ENCODE peak calls at places on chromosomes 11 and 22, in five cellular contexts. C, H, U, O and K are unnamed samples. For H3K4me1, the result is how much of the 10 kb centered on the place peaks cover.

GRCh38 chr11:62925308-62925707 is 4.1 kb upstream of the CHRM1 start:
- DNase-seq in C (no peak), H (no peak), U (no peak), O (no peak), K (no peak)

GRCh38 chr22:30305519-30305905 is 16.2 kb upstream of the CASTOR1 start:
- DNase-seq in C (no peak), H (peak), U (peak), O (peak), K (no peak)

GRCh38 chr11:47980093-47980906 is at the start of gene PTPRJ:
- DNase-seq in C (peak), H (peak), U (peak), O (peak), K (peak)

GRCh38 chr11:27860811-27861210 is 160.6 kb upstream of the BDNF start:
- DNase-seq in C (no peak), H (no peak), U (no peak), O (no peak), K (no peak)

GRCh38 chr11:13249992-13250391 is 27.6 kb upstream of the BMAL1 start:
- DNase-seq in C (peak), H (no peak), U (peak), O (no peak), K (peak)

GRCh38 chr11:66070604-66071325 is 693 bp downstream of the PACS1 start:
- DNase-seq in C (no peak), H (no peak), U (peak), O (peak), K (peak)

GRCh38 chr11:72245232-72245816 is 1.3 kb upstream of the PHOX2A start:
- DNase-seq in C (no peak), H (no peak), U (no peak), O (no peak), K (no peak)

GRCh38 chr22:24833881-24834495 is 28.0 kb downstream of the SGSM1 start:
- DNase-seq in C (no peak), H (no peak), U (no peak), O (no peak), K (no peak)

GRCh38 chr11:64960719-64961118 is 11.2 kb downstream of the MAJIN start:
- DNase-seq in C (no peak), H (no peak), U (no peak), O (no peak), K (peak)

GRCh38 chr22:39117585-39118191 is 20.6 kb downstream of the APOBEC3H start:
- DNase-seq in C (peak), H (peak), U (peak), O (no peak), K (peak)

GRCh38 chr11:112249871-112250590 is 10.6 kb downstream of the PLET1 start:
- DNase-seq in C (no peak), H (no peak), U (no peak), O (no peak), K (no peak)

GRCh38 chr11:36258730-36259360 is 30.4 kb downstream of the COMMD9 start:
- DNase-seq in C (peak), H (no peak), U (peak), O (peak), K (peak)

GRCh38 chr22:48746789-48747425 is 1080.8 kb downstream of the BRD1 start:
- DNase-seq in C (no peak), H (no peak), U (no peak), O (no peak), K (no peak)

GRCh38 chr11:8744423-8744822 is 61.8 kb downstream of the RPL27A start:
- DNase-seq in C (no peak), H (no peak), U (no peak), O (no peak), K (peak)

GRCh38 chr11:67274768-67275605 is 8.7 kb downstream of the GRK2 start:
- DNase-seq in C (no peak), H (no peak), U (no peak), O (peak), K (no peak)

GRCh38 chr22:29780781-29781676 is 13.9 kb downstream of the UQCR10 start:
- DNase-seq in C (no peak), H (no peak), U (no peak), O (no peak), K (peak)

GRCh38 chr22:41725510-41726110 is 26.3 kb downstream of the MEI1 start:
- DNase-seq in C (peak), H (no peak), U (no peak), O (no peak), K (no peak)

GRCh38 chr11:77580712-77581337 is 8.9 kb upstream of the AQP11 start:
- DNase-seq in C (peak), H (no peak), U (no peak), O (no peak), K (peak)

GRCh38 chr11:12692238-12693074 is 18.2 kb downstream of the TEAD1 start:
- DNase-seq in C (peak), H (no peak), U (peak), O (peak), K (peak)

GRCh38 chr22:29072193-29072978 is 449 bp upstream of the KREMEN1 start:
- DNase-seq in C (peak), H (peak), U (peak), O (peak), K (peak)

GRCh38 chr11:121754603-121755002 is 301.8 kb upstream of the SORL1-AS1 start:
- DNase-seq in C (no peak), H (no peak), U (no peak), O (no peak), K (no peak)

GRCh38 chr22:36398602-36399472 is 11.1 kb upstream of the MYH9 start:
- DNase-seq in C (no peak), H (no peak), U (peak), O (no peak), K (peak)

GRCh38 chr22:33650244-33650643 is 270.0 kb downstream of the LARGE1 start:
- DNase-seq in C (no peak), H (no peak), U (no peak), O (peak), K (no peak)

GRCh38 chr22:29816539-29816938 is 21.5 kb downstream of the ASCC2 start:
- DNase-seq in C (no peak), H (no peak), U (no peak), O (no peak), K (no peak)

GRCh38 chr11:36622431-36623136 is 24.5 kb upstream of the RAG2 start:
- DNase-seq in C (peak), H (no peak), U (peak), O (no peak), K (peak)

GRCh38 chr11:61254403-61255025 is 13.5 kb downstream of the PGA5 start:
- DNase-seq in C (peak), H (peak), U (peak), O (peak), K (peak)

GRCh38 chr22:47011131-47011854 is 248.8 kb downstream of the TBC1D22A start:
- DNase-seq in C (no peak), H (no peak), U (no peak), O (no peak), K (no peak)

GRCh38 chr22:47013861-47014635 is 251.6 kb downstream of the TBC1D22A start:
- DNase-seq in C (no peak), H (no peak), U (no peak), O (no peak), K (no peak)

GRCh38 chr22:47014636-47014930 is 252.1 kb downstream of the TBC1D22A start:
- DNase-seq in C (no peak), H (no peak), U (no peak), O (no peak), K (no peak)

GRCh38 chr22:47014946-47015345 is 252.5 kb downstream of the TBC1D22A start:
- DNase-seq in C (no peak), H (no peak), U (no peak), O (no peak), K (no peak)

GRCh38 chr22:47012589-47013365 is 250.3 kb downstream of the TBC1D22A start:
- DNase-seq in C (no peak), H (no peak), U (no peak), O (no peak), K (no peak)
- TF ChIP-seq CTCF in C (no peak), H (no peak), U (peak), O (no peak), K (no peak)

DNA sequence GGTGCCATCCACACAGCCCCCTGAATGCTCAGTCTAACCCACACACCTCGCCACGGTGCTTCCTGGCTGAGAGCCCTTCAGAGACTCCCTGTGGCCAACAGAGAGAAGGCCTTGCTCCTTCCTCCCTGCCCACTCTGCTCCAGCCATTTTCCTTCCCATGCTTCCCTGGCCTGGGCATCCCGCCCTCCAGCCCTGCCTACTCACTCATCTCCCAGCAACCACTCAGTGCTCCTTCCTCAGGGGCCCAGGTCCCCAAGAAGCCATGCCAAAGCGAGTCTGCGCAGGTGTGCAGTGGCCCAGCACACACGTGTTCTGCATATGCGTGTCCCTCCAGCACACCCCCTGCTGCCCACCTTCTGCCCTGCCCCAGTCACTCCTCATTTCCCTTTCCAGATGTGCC is 56.4 kb downstream of the NECTIN1 start:
- DNase-seq in C (no peak), H (no peak), U (no peak), O (no peak), K (no peak)
- H3K4me1 ChIP-seq in C (under half), H (under half), U (under half), O (under half), K (under half)

GRCh38 chr11:88543902-88544655 is 206.5 kb upstream of the CTSC start:
- DNase-seq in C (peak), H (peak), U (peak), O (peak), K (peak)

DNA sequence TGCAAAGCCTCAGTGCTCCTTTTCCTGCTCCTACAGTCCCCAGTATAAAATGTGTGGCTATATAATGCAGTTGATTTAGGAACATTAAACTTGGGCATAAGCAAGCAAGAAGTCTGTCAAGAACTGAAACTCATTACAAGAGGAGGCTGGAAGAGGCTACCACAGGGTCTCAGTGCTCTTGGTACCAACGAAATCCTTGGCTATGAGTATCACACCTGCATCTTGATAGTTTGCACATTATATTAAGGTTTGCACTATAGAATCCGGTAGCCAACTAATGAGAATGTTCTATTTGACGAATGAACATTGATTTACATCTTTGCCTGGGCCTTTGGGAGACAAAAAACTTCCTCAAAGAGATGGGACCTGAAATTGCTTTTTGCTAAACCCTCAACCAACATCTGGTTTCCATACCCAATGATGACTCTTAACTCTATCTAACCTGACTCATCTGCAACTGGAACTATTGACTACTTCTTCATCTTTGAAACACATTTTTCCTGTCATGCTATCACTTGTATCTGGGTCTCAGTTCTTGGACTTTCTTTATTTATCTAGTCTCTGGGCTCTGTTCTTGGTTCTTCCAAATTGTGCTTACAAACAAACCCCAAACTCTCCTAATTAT is 207.2 kb upstream of the CTSC start:
- DNase-seq in C (no peak), H (no peak), U (no peak), O (no peak), K (no peak)
- TF ChIP-seq CTCF in C (no peak), H (peak), U (no peak), O (no peak), K (no peak)

GRCh38 chr11:3856856-3857553 is 1.5 kb downstream of the STIM1 start:
- DNase-seq in C (no peak), H (no peak), U (no peak), O (no peak), K (no peak)
- H3K4me1 ChIP-seq in C (half or more), H (half or more), U (under half), O (under half), K (under half)

GRCh38 chr11:74941492-74941891 is 7.4 kb downstream of the XRRA1 start:
- DNase-seq in C (no peak), H (no peak), U (no peak), O (no peak), K (no peak)
- TF ChIP-seq CTCF in C (no peak), H (no peak), U (no peak), O (no peak), K (no peak)

GRCh38 chr11:70883323-70883940 is 368.9 kb downstream of the SHANK2 start:
- DNase-seq in C (no peak), H (no peak), U (no peak), O (no peak), K (no peak)

GRCh38 chr11:70885721-70886305 is 366.6 kb downstream of the SHANK2 start:
- DNase-seq in C (no peak), H (no peak), U (no peak), O (no peak), K (no peak)

GRCh38 chr11:70882716-70883085 is 369.7 kb downstream of the SHANK2 start:
- DNase-seq in C (no peak), H (no peak), U (no peak), O (no peak), K (no peak)

GRCh38 chr11:70885281-70885680 is 367.1 kb downstream of the SHANK2 start:
- DNase-seq in C (no peak), H (no peak), U (no peak), O (no peak), K (no peak)

DNA sequence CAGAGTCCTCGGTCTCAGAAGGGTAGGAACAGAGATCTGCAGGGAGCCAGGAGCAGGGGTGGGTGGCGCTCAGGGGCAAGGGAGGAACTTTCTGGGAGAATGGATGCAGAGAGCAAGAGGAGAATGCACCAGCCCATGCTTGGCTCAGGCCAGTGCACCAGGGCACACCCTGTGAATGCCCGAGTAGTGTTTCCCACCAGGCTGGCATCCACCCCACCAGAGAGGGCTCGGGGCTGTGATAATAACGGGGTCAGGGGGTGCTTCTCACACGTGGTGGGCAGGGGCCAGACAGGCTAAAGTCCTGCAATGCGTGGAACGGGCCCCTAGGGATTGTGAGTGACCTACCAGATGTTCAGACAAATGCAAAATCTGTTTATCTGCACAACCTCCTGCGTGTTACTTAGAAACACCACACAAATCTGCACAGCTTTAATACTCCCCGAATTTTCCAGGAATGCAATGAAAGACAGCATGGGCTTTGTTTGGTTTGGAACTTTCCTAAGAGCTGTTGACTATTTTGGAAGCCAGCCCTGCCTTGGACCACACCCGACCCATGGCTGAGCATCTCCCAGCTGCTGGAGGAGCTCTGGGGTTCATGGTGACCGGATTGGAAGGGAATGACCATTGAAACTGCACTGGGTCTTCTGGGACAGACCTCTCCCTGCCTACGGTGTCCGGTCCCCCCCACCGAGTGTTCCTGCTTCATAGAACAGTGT is 368.2 kb downstream of the SHANK2 start:
- DNase-seq in C (no peak), H (no peak), U (no peak), O (no peak), K (no peak)
- H3K4me1 ChIP-seq in C (under half), H (under half), U (under half), O (under half), K (under half)